ENCODE peak calls at places on chromosome 2, in ten cellular contexts. One of them, this sample, is unnamed.

GRCh38 chr2:225008935-225009334 is 33.3 kb downstream of the DOCK10 start:
- DNase-seq in sigmoid colon: no peak
- DNase-seq in small intestine: no peak
- DNase-seq in neuronal stem cell: no peak
- DNase-seq in colonic mucosa: peak; percentile 45
- DNase-seq in CD8-positive, alpha-beta memory T cell: no peak
- DNase-seq in right cardiac atrium: no peak
- DNase-seq in SJSA1: no peak
- DNase-seq in PC-9: no peak
- DNase-seq in heart right ventricle: no peak
- DNase-seq in this sample: no peak

GRCh38 chr2:46717733-46718121 is 197.9 kb downstream of the MCFD2 start:
- DNase-seq in small intestine: no peak
- DNase-seq in heart right ventricle: no peak
- DNase-seq in colonic mucosa: no peak
- DNase-seq in right cardiac atrium: no peak
- DNase-seq in neuronal stem cell: no peak
- DNase-seq in SJSA1: peak; percentile 48
- DNase-seq in sigmoid colon: no peak
- DNase-seq in CD8-positive, alpha-beta memory T cell: no peak
- DNase-seq in PC-9: no peak
- DNase-seq in this sample: no peak

GRCh38 chr2:216916956-216917650 is 57.2 kb upstream of the TNP1 start:
- DNase-seq in heart right ventricle: no peak
- DNase-seq in small intestine: no peak
- DNase-seq in PC-9: no peak
- DNase-seq in sigmoid colon: no peak
- DNase-seq in CD8-positive, alpha-beta memory T cell: no peak
- DNase-seq in colonic mucosa: no peak
- DNase-seq in neuronal stem cell: no peak
- DNase-seq in SJSA1: no peak
- DNase-seq in right cardiac atrium: no peak
- DNase-seq in this sample: no peak

GRCh38 chr2:103817746-103818145 is 1036.2 kb upstream of the POU3F3 start:
- DNase-seq in CD8-positive, alpha-beta memory T cell: no peak
- DNase-seq in colonic mucosa: no peak
- DNase-seq in small intestine: no peak
- DNase-seq in heart right ventricle: no peak
- DNase-seq in SJSA1: no peak
- DNase-seq in PC-9: no peak
- DNase-seq in right cardiac atrium: no peak
- DNase-seq in neuronal stem cell: no peak
- DNase-seq in sigmoid colon: no peak
- DNase-seq in this sample: no peak

GRCh38 chr2:238128061-238129040 is 10.1 kb upstream of the KLHL30 start:
- DNase-seq in CD8-positive, alpha-beta memory T cell: no peak
- DNase-seq in sigmoid colon: no peak
- DNase-seq in right cardiac atrium: peak; percentile 48
- DNase-seq in SJSA1: no peak
- DNase-seq in neuronal stem cell: no peak
- DNase-seq in colonic mucosa: no peak
- DNase-seq in heart right ventricle: peak; percentile 16
- DNase-seq in small intestine: no peak
- DNase-seq in PC-9: no peak
- DNase-seq in this sample: no peak

GRCh38 chr2:182240862-182241371 is 185.9 kb downstream of the PDE1A start:
- DNase-seq in CD8-positive, alpha-beta memory T cell: no peak
- DNase-seq in SJSA1: no peak
- DNase-seq in heart right ventricle: no peak
- DNase-seq in small intestine: peak; percentile 53
- DNase-seq in PC-9: no peak
- DNase-seq in right cardiac atrium: peak; percentile 44
- DNase-seq in colonic mucosa: peak; percentile 55
- DNase-seq in neuronal stem cell: no peak
- DNase-seq in sigmoid colon: peak; percentile 65
- DNase-seq in this sample: no peak

GRCh38 chr2:12010779-12011178 is 264.3 kb downstream of the LPIN1 start:
- DNase-seq in CD8-positive, alpha-beta memory T cell: no peak
- DNase-seq in sigmoid colon: no peak
- DNase-seq in PC-9: no peak
- DNase-seq in colonic mucosa: no peak
- DNase-seq in neuronal stem cell: no peak
- DNase-seq in right cardiac atrium: no peak
- DNase-seq in SJSA1: no peak
- DNase-seq in small intestine: no peak
- DNase-seq in heart right ventricle: no peak
- DNase-seq in this sample: no peak

GRCh38 chr2:24820598-24821432 is 27.6 kb downstream of the CENPO start:
- DNase-seq in neuronal stem cell: no peak
- DNase-seq in CD8-positive, alpha-beta memory T cell: no peak
- DNase-seq in SJSA1: no peak
- DNase-seq in heart right ventricle: no peak
- DNase-seq in sigmoid colon: peak; percentile 41
- DNase-seq in colonic mucosa: peak; percentile 16
- DNase-seq in small intestine: no peak
- DNase-seq in PC-9: no peak
- DNase-seq in right cardiac atrium: no peak
- DNase-seq in this sample: no peak

GRCh38 chr2:5985551-5986229 is 293.5 kb downstream of the SOX11 start:
- DNase-seq in heart right ventricle: no peak
- DNase-seq in CD8-positive, alpha-beta memory T cell: no peak
- DNase-seq in right cardiac atrium: no peak
- DNase-seq in PC-9: no peak
- DNase-seq in neuronal stem cell: peak; percentile 40
- DNase-seq in sigmoid colon: no peak
- DNase-seq in small intestine: no peak
- DNase-seq in SJSA1: no peak
- DNase-seq in colonic mucosa: no peak
- DNase-seq in this sample: no peak

GRCh38 chr2:175686002-175686401 is 316.1 kb downstream of the LNPK start:
- DNase-seq in PC-9: no peak
- DNase-seq in small intestine: no peak
- DNase-seq in sigmoid colon: no peak
- DNase-seq in right cardiac atrium: no peak
- DNase-seq in heart right ventricle: no peak
- DNase-seq in neuronal stem cell: no peak
- DNase-seq in SJSA1: no peak
- DNase-seq in colonic mucosa: no peak
- DNase-seq in CD8-positive, alpha-beta memory T cell: no peak
- DNase-seq in this sample: no peak

GRCh38 chr2:175690113-175690716 is 311.9 kb downstream of the LNPK start:
- DNase-seq in small intestine: peak; percentile 71
- DNase-seq in SJSA1: peak; percentile 52
- DNase-seq in colonic mucosa: peak; percentile 50
- DNase-seq in heart right ventricle: no peak
- DNase-seq in CD8-positive, alpha-beta memory T cell: peak; percentile 22
- DNase-seq in sigmoid colon: no peak
- DNase-seq in right cardiac atrium: no peak
- DNase-seq in neuronal stem cell: peak; percentile 57
- DNase-seq in PC-9: peak; percentile 64
- DNase-seq in this sample: no peak

GRCh38 chr2:175688241-175688640 is 313.8 kb downstream of the LNPK start:
- DNase-seq in PC-9: no peak
- DNase-seq in sigmoid colon: no peak
- DNase-seq in SJSA1: no peak
- DNase-seq in right cardiac atrium: no peak
- DNase-seq in heart right ventricle: no peak
- DNase-seq in small intestine: no peak
- DNase-seq in CD8-positive, alpha-beta memory T cell: no peak
- DNase-seq in neuronal stem cell: no peak
- DNase-seq in colonic mucosa: no peak
- DNase-seq in this sample: no peak

GRCh38 chr2:175684466-175684865 is 317.6 kb downstream of the LNPK start:
- DNase-seq in PC-9: no peak
- DNase-seq in colonic mucosa: no peak
- DNase-seq in SJSA1: no peak
- DNase-seq in small intestine: no peak
- DNase-seq in CD8-positive, alpha-beta memory T cell: no peak
- DNase-seq in heart right ventricle: no peak
- DNase-seq in sigmoid colon: no peak
- DNase-seq in neuronal stem cell: no peak
- DNase-seq in right cardiac atrium: no peak
- DNase-seq in this sample: no peak

DNA sequence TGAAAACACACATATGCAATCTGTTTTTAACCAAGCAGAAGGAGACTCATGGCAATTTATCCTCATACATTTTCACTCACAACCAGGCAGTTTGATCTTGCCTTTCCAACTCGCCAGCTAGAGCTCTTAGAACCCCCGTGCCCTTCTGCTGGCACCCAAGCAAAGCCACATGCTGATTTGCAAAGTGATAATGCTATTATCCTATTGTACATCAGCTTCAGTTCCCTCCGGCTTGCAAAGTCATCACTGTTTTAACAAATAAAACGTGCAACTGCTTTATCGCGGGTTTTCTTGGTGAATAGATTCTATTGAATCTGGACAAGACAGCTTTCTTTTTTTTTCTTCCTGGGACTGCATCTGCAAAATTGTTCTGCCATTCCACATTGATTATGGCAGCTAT is 314.6 kb downstream of the LNPK start:
- DNase-seq in neuronal stem cell: no peak
- DNase-seq in sigmoid colon: no peak
- DNase-seq in colonic mucosa: no peak
- DNase-seq in SJSA1: no peak
- DNase-seq in heart right ventricle: no peak
- DNase-seq in small intestine: no peak
- DNase-seq in PC-9: no peak
- DNase-seq in right cardiac atrium: no peak
- DNase-seq in CD8-positive, alpha-beta memory T cell: no peak
- DNase-seq in this sample: no peak
- H3K27me3 ChIP-seq in neuronal stem cell: no peaks in the 10 kb centered on the region
- H3K27me3 ChIP-seq in sigmoid colon: no peaks in the 10 kb centered on the region
- H3K27me3 ChIP-seq in colonic mucosa: no peaks in the 10 kb centered on the region
- H3K27me3 ChIP-seq in SJSA1: peaks cover 47% of the 10 kb centered on the region
- H3K27me3 ChIP-seq in heart right ventricle: peaks cover 8% of the 10 kb centered on the region
- H3K27me3 ChIP-seq in small intestine: peaks cover 3% of the 10 kb centered on the region
- H3K27me3 ChIP-seq in PC-9: peaks cover 35% of the 10 kb centered on the region
- H3K27me3 ChIP-seq in right cardiac atrium: no peaks in the 10 kb centered on the region
- H3K27me3 ChIP-seq in CD8-positive, alpha-beta memory T cell: no peaks in the 10 kb centered on the region
- H3K27me3 ChIP-seq in this sample: peaks cover 10% of the 10 kb centered on the region

GRCh38 chr2:26911911-26912861 is 58.3 kb upstream of the MAPRE3 start:
- DNase-seq in small intestine: no peak
- DNase-seq in neuronal stem cell: peak; percentile 80
- DNase-seq in right cardiac atrium: no peak
- DNase-seq in sigmoid colon: no peak
- DNase-seq in CD8-positive, alpha-beta memory T cell: no peak
- DNase-seq in colonic mucosa: no peak
- DNase-seq in heart right ventricle: no peak
- DNase-seq in SJSA1: no peak
- DNase-seq in PC-9: no peak
- DNase-seq in this sample: no peak
- H3K27me3 ChIP-seq in small intestine: peaks cover 26% of the 10 kb centered on the region
- H3K27me3 ChIP-seq in neuronal stem cell: no peaks in the 10 kb centered on the region
- H3K27me3 ChIP-seq in right cardiac atrium: no peaks in the 10 kb centered on the region
- H3K27me3 ChIP-seq in sigmoid colon: no peaks in the 10 kb centered on the region
- H3K27me3 ChIP-seq in CD8-positive, alpha-beta memory T cell: peaks cover 7% of the 10 kb centered on the region
- H3K27me3 ChIP-seq in colonic mucosa: no peaks in the 10 kb centered on the region
- H3K27me3 ChIP-seq in heart right ventricle: no peaks in the 10 kb centered on the region
- H3K27me3 ChIP-seq in SJSA1: peaks cover 72% of the 10 kb centered on the region
- H3K27me3 ChIP-seq in PC-9: peaks cover 74% of the 10 kb centered on the region
- H3K27me3 ChIP-seq in this sample: peaks cover 8% of the 10 kb centered on the region

GRCh38 chr2:43178055-43178598 is 48.3 kb downstream of the ZFP36L2 start:
- DNase-seq in SJSA1: no peak
- DNase-seq in PC-9: no peak
- DNase-seq in right cardiac atrium: peak; percentile 40
- DNase-seq in sigmoid colon: no peak
- DNase-seq in neuronal stem cell: no peak
- DNase-seq in small intestine: no peak
- DNase-seq in CD8-positive, alpha-beta memory T cell: no peak
- DNase-seq in heart right ventricle: no peak
- DNase-seq in colonic mucosa: no peak
- DNase-seq in this sample: no peak
- H3K27me3 ChIP-seq in SJSA1: no peaks in the 10 kb centered on the region
- H3K27me3 ChIP-seq in PC-9: no peaks in the 10 kb centered on the region
- H3K27me3 ChIP-seq in right cardiac atrium: no peaks in the 10 kb centered on the region
- H3K27me3 ChIP-seq in sigmoid colon: no peaks in the 10 kb centered on the region
- H3K27me3 ChIP-seq in neuronal stem cell: no peaks in the 10 kb centered on the region
- H3K27me3 ChIP-seq in small intestine: no peaks in the 10 kb centered on the region
- H3K27me3 ChIP-seq in CD8-positive, alpha-beta memory T cell: no peaks in the 10 kb centered on the region
- H3K27me3 ChIP-seq in heart right ventricle: no peaks in the 10 kb centered on the region
- H3K27me3 ChIP-seq in colonic mucosa: no peaks in the 10 kb centered on the region
- H3K27me3 ChIP-seq in this sample: no peaks in the 10 kb centered on the region

GRCh38 chr2:136116813-136117390 is 1.0 kb downstream of the CXCR4 start:
- DNase-seq in colonic mucosa: peak; percentile 29
- DNase-seq in heart right ventricle: peak; percentile 49
- DNase-seq in PC-9: no peak
- DNase-seq in sigmoid colon: no peak
- DNase-seq in neuronal stem cell: peak; percentile 15
- DNase-seq in right cardiac atrium: peak; percentile 78
- DNase-seq in CD8-positive, alpha-beta memory T cell: peak; percentile 78
- DNase-seq in SJSA1: no peak
- DNase-seq in small intestine: no peak
- DNase-seq in this sample: peak; percentile 52

GRCh38 chr2:136116111-136116812 is 1.7 kb downstream of the CXCR4 start:
- DNase-seq in right cardiac atrium: peak; percentile 84
- DNase-seq in heart right ventricle: peak; percentile 63
- DNase-seq in neuronal stem cell: peak; percentile 39
- DNase-seq in SJSA1: peak; percentile 24
- DNase-seq in colonic mucosa: peak; percentile 61
- DNase-seq in small intestine: peak; percentile 53
- DNase-seq in sigmoid colon: peak; percentile 68
- DNase-seq in CD8-positive, alpha-beta memory T cell: peak; percentile 93
- DNase-seq in PC-9: no peak
- DNase-seq in this sample: peak; percentile 84

GRCh38 chr2:136113767-136114070 is 4.2 kb downstream of the CXCR4 start:
- DNase-seq in PC-9: no peak
- DNase-seq in CD8-positive, alpha-beta memory T cell: peak; percentile 46
- DNase-seq in small intestine: no peak
- DNase-seq in heart right ventricle: no peak
- DNase-seq in right cardiac atrium: no peak
- DNase-seq in SJSA1: no peak
- DNase-seq in neuronal stem cell: no peak
- DNase-seq in sigmoid colon: no peak
- DNase-seq in colonic mucosa: no peak
- DNase-seq in this sample: no peak

GRCh38 chr2:136114392-136114791 is 3.6 kb downstream of the CXCR4 start:
- DNase-seq in neuronal stem cell: no peak
- DNase-seq in colonic mucosa: no peak
- DNase-seq in SJSA1: no peak
- DNase-seq in PC-9: no peak
- DNase-seq in heart right ventricle: no peak
- DNase-seq in right cardiac atrium: no peak
- DNase-seq in small intestine: no peak
- DNase-seq in sigmoid colon: no peak
- DNase-seq in CD8-positive, alpha-beta memory T cell: peak; percentile 23
- DNase-seq in this sample: no peak

GRCh38 chr2:136115183-136115751 is 2.7 kb downstream of the CXCR4 start:
- DNase-seq in SJSA1: no peak
- DNase-seq in sigmoid colon: no peak
- DNase-seq in CD8-positive, alpha-beta memory T cell: peak; percentile 51
- DNase-seq in small intestine: no peak
- DNase-seq in right cardiac atrium: no peak
- DNase-seq in colonic mucosa: no peak
- DNase-seq in neuronal stem cell: no peak
- DNase-seq in PC-9: no peak
- DNase-seq in heart right ventricle: no peak
- DNase-seq in this sample: no peak
- H3K27me3 ChIP-seq in SJSA1: peaks cover 51% of the 10 kb centered on the region
- H3K27me3 ChIP-seq in sigmoid colon: peaks cover 19% of the 10 kb centered on the region
- H3K27me3 ChIP-seq in CD8-positive, alpha-beta memory T cell: no peaks in the 10 kb centered on the region
- H3K27me3 ChIP-seq in small intestine: no peaks in the 10 kb centered on the region
- H3K27me3 ChIP-seq in right cardiac atrium: no peaks in the 10 kb centered on the region
- H3K27me3 ChIP-seq in colonic mucosa: peaks cover 49% of the 10 kb centered on the region
- H3K27me3 ChIP-seq in neuronal stem cell: no peaks in the 10 kb centered on the region
- H3K27me3 ChIP-seq in PC-9: no peaks in the 10 kb centered on the region
- H3K27me3 ChIP-seq in heart right ventricle: peaks cover 28% of the 10 kb centered on the region
- H3K27me3 ChIP-seq in this sample: no peaks in the 10 kb centered on the region